ENCODE peak calls at places on chromosome X, in five cellular contexts. W, L, X, R and I are unnamed samples.

GRCh38 chrX:3651272-3651671 is 62.2 kb downstream of the PRKX start:
- DNase-seq in W (no peak), L (peak), X (no peak), R (no peak), I (no peak)

GRCh38 chrX:24153175-24153795 is 3.8 kb downstream of the ZFX start:
- DNase-seq in W (no peak), L (peak), X (peak), R (no peak), I (no peak)

GRCh38 chrX:39813631-39814246 is 284.0 kb downstream of the BCOR start:
- DNase-seq in W (peak), L (no peak), X (peak), R (peak), I (peak)

GRCh38 chrX:19190902-19191301 is 68.6 kb upstream of the ADGRG2 start:
- DNase-seq in W (no peak), L (no peak), X (no peak), R (no peak), I (no peak)

GRCh38 chrX:55039471-55039870 is 8.7 kb upstream of the ALAS2 start:
- DNase-seq in W (no peak), L (no peak), X (no peak), R (no peak), I (no peak)

GRCh38 chrX:106397788-106398538 is 213.8 kb upstream of the RADX start:
- DNase-seq in W (no peak), L (peak), X (no peak), R (no peak), I (no peak)

GRCh38 chrX:153825042-153825441 is 5.3 kb downstream of the PDZD4 start:
- DNase-seq in W (no peak), L (no peak), X (no peak), R (no peak), I (no peak)

GRCh38 chrX:115898382-115899001 is 272.1 kb upstream of the AGTR2 start:
- DNase-seq in W (peak), L (peak), X (no peak), R (peak), I (peak)

GRCh38 chrX:82070948-82071347 is 869.0 kb downstream of the SH3BGRL start:
- DNase-seq in W (no peak), L (no peak), X (no peak), R (no peak), I (no peak)

GRCh38 chrX:107576841-107577240 is 51.5 kb upstream of the PRPS1 start:
- DNase-seq in W (no peak), L (no peak), X (no peak), R (no peak), I (no peak)

GRCh38 chrX:153830632-153831434 is 489 bp upstream of the PDZD4 start:
- DNase-seq in W (no peak), L (no peak), X (peak), R (no peak), I (no peak)